ENCODE peak calls at places on chromosomes 7 and 10, in nine cellular contexts. K is AG09309, S is heart right ventricle, J is MCF 10A, D is lower leg skin, F is fibroblast of mammary gland, Y is IMR-90, B is A549, Q is heart left ventricle. W is an unnamed sample.

GRCh38 chr10:113486531-113486930 is 66.3 kb upstream of the HABP2 start:
- DNase-seq in Y (no peak), F (no peak), S (no peak), D (no peak), B (no peak), K (no peak), Q (no peak), J (no peak), W (no peak)

GRCh38 chr10:130895172-130895571 is 416.3 kb downstream of the TCERG1L start:
- DNase-seq in Q (no peak), D (peak), F (no peak), K (no peak), J (no peak), S (no peak), Y (no peak), B (no peak), W (no peak)

GRCh38 chr7:121433775-121434174 is 37.7 kb upstream of the FAM3C start:
- DNase-seq in S (no peak), D (no peak), Y (no peak), B (no peak), F (no peak), K (no peak), Q (no peak), J (no peak), W (no peak)

GRCh38 chr7:98998821-98999725 is 120.7 kb downstream of the TRRAP start:
- DNase-seq in F (peak), S (no peak), J (no peak), K (no peak), Q (no peak), Y (no peak), D (peak), B (no peak), W (peak)

GRCh38 chr7:127504715-127505114 is 80.7 kb downstream of the GCC1 start:
- DNase-seq in S (peak), D (peak), J (peak), Q (no peak), Y (peak), K (no peak), F (peak), B (no peak), W (peak)

GRCh38 chr10:89516149-89516832 is 19.1 kb downstream of the SLC16A12 start:
- DNase-seq in K (peak), J (peak), Y (peak), Q (peak), S (peak), D (no peak), B (no peak), F (peak), W (no peak)

GRCh38 chr10:104300736-104301292 is 31.8 kb downstream of the GSTO2 start:
- DNase-seq in Y (peak), K (peak), D (peak), B (peak), J (peak), F (peak), S (peak), Q (peak), W (peak)

GRCh38 chr7:99365318-99366141 is 9.0 kb upstream of the ARPC1B start:
- DNase-seq in D (no peak), B (peak), F (no peak), S (peak), J (peak), Y (no peak), K (no peak), Q (no peak), W (no peak)

GRCh38 chr10:5574642-5575131 is 49.9 kb downstream of the CALML3 start:
- DNase-seq in J (no peak), B (no peak), S (no peak), D (no peak), Y (no peak), K (no peak), F (no peak), Q (peak), W (no peak)

GRCh38 chr7:112144284-112145059 is 61.7 kb downstream of the DOCK4 start:
- DNase-seq in F (peak), K (no peak), Y (peak), S (no peak), D (no peak), B (no peak), J (no peak), Q (no peak), W (no peak)

GRCh38 chr7:118250860-118251494 is 26.5 kb downstream of the ANKRD7 start:
- DNase-seq in Y (no peak), K (no peak), D (no peak), F (no peak), S (no peak), Q (no peak), J (no peak), B (no peak), W (no peak)

GRCh38 chr10:4470231-4470840 is 355.7 kb upstream of the AKR1E2 start:
- DNase-seq in K (peak), B (no peak), F (peak), Q (no peak), J (no peak), Y (peak), S (no peak), D (no peak), W (peak)

GRCh38 chr10:14837003-14837755 is 658 bp downstream of the CDNF start:
- DNase-seq in S (no peak), J (no peak), D (no peak), B (no peak), F (peak), K (peak), Y (no peak), Q (no peak), W (no peak)

GRCh38 chr7:78073470-78074382 is 275.2 kb downstream of the PHTF2 start:
- DNase-seq in D (no peak), K (no peak), J (no peak), F (no peak), B (no peak), Q (no peak), S (no peak), Y (no peak), W (no peak)

GRCh38 chr7:84953294-84953693 is 233.6 kb downstream of the SEMA3D start:
- DNase-seq in Q (no peak), Y (no peak), D (no peak), B (no peak), S (no peak), K (no peak), F (no peak), J (no peak), W (no peak)

GRCh38 chr10:79404231-79404609 is 41.2 kb downstream of the ZCCHC24 start:
- DNase-seq in D (peak), J (no peak), Q (peak), F (peak), S (peak), K (peak), B (no peak), Y (peak), W (peak)

GRCh38 chr7:70506463-70506862 is 625.5 kb upstream of the GALNT17 start:
- DNase-seq in F (peak), Q (peak), S (no peak), J (no peak), B (no peak), Y (no peak), K (no peak), D (no peak), W (no peak)

GRCh38 chr10:14032406-14032998 is 298.2 kb downstream of the FRMD4A start:
- DNase-seq in J (no peak), K (no peak), B (no peak), Q (no peak), D (no peak), Y (no peak), S (peak), F (peak), W (no peak)

GRCh38 chr10:97612386-97612785 is 20.9 kb downstream of the MORN4 start:
- DNase-seq in S (no peak), B (peak), Y (peak), J (peak), D (no peak), Q (no peak), K (no peak), F (peak), W (peak)

GRCh38 chr7:107078517-107078966 is 34.0 kb downstream of the PRKAR2B start:
- DNase-seq in B (peak), K (no peak), S (no peak), D (no peak), F (peak), Y (peak), Q (no peak), J (peak), W (peak)

GRCh38 chr7:5238500-5238899 is 44.2 kb upstream of the SLC29A4 start:
- DNase-seq in K (no peak), S (no peak), D (no peak), F (no peak), J (no peak), Q (no peak), Y (no peak), B (no peak), W (no peak)

GRCh38 chr7:42096681-42097637 is 140.1 kb downstream of the GLI3 start:
- DNase-seq in F (peak), B (no peak), S (peak), Q (peak), K (peak), Y (peak), J (no peak), D (no peak), W (peak)

GRCh38 chr7:87797798-87798403 is 78.3 kb downstream of the SLC25A40 start:
- DNase-seq in S (no peak), Y (peak), D (no peak), B (peak), J (peak), K (peak), F (peak), Q (no peak), W (peak)

GRCh38 chr7:18760046-18760445 is 264.5 kb downstream of the HDAC9 start:
- DNase-seq in Y (peak), S (no peak), B (no peak), F (peak), K (no peak), D (no peak), Q (no peak), J (no peak), W (no peak)

GRCh38 chr10:24469993-24470392 is 253.7 kb downstream of the ARHGAP21 start:
- DNase-seq in Y (no peak), B (no peak), Q (no peak), D (no peak), K (no peak), F (no peak), J (no peak), S (no peak), W (no peak)

GRCh38 chr7:148503900-148504487 is 86.6 kb upstream of the C7orf33 start:
- DNase-seq in Q (no peak), F (peak), D (no peak), Y (peak), K (no peak), S (no peak), J (peak), B (peak), W (peak)

GRCh38 chr10:56622335-56622973 is 261.4 kb upstream of the ZWINT start:
- DNase-seq in K (no peak), B (no peak), Q (no peak), D (no peak), J (peak), S (no peak), F (no peak), Y (no peak), W (no peak)

GRCh38 chr10:43461950-43462349 is 25.0 kb downstream of the ZNF487 start:
- DNase-seq in F (peak), S (no peak), K (peak), D (no peak), Y (peak), J (peak), B (peak), Q (no peak), W (peak)

GRCh38 chr10:28087675-28088351 is 88.9 kb upstream of the ODAD2 start:
- DNase-seq in D (no peak), S (no peak), K (peak), B (no peak), Q (no peak), J (peak), Y (peak), F (peak), W (no peak)

GRCh38 chr7:135684134-135684533 is 21.8 kb downstream of the STMP1 start:
- DNase-seq in B (no peak), Q (no peak), J (no peak), Y (peak), D (no peak), F (no peak), S (no peak), K (no peak), W (no peak)

GRCh38 chr7:31939076-31939475 is 131.1 kb downstream of the PDE1C start:
- DNase-seq in B (no peak), J (no peak), Q (no peak), K (no peak), Y (no peak), F (no peak), D (no peak), S (no peak), W (no peak)

GRCh38 chr10:86654411-86655172 is at the start of gene OPN4:
- DNase-seq in D (peak), Y (peak), J (peak), F (peak), Q (no peak), K (no peak), S (no peak), B (no peak), W (peak)

GRCh38 chr7:130048906-130049305 is 2.3 kb downstream of the ZC3HC1 start:
- DNase-seq in J (no peak), Y (no peak), Q (no peak), K (no peak), F (no peak), B (no peak), D (no peak), S (no peak), W (no peak)

DNA sequence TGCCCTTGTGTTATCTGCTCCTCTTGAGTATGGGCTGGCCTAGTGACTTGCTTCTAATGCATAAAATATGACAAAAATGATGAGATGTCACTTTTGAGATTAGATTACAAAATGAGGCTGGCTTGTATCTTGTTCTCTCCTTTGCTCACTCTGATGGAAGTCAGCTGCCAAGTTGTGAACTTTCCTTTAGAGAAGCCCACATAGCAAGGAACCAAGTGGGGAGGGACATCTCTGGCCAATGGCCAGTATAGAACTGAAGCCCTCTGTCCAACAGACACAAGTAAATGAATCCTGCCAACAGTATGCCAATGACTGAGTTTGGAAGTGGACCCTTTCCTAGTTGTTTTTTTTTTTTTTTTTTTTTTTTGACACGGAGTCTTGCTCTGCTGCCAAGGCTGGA is 3.4 kb downstream of the ZC3HC1 start:
- DNase-seq in D (no peak), K (no peak), B (no peak), J (no peak), S (no peak), Y (no peak), Q (no peak), F (no peak), W (no peak)
- TF ChIP-seq CTCF in D (no peak), K (no peak), B (no peak), J (no peak), S (no peak), Y (no peak), Q (no peak), F (no peak), W (no peak)

DNA sequence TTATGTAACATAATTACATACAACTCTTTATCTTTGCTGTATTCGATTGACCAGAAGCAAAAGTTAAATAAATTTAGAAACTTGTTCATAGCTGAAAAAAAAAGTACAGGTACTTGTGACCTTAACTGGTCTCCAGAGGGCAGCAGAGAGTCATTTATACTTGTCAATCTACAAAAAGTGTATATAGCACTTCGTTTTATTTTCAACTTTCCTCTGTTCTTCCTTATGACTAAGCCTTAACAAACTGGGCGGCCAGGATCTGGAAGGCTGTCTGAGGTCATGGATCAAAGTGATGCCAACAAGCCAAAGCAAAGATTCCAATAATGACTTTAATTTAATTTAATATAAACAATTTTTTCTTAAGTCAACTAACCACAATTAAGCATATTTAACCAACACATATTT is 29.8 kb downstream of the C10orf67 start:
- DNase-seq in K (peak), Q (no peak), J (peak), B (peak), Y (peak), F (peak), D (no peak), S (no peak), W (peak)
- TF ChIP-seq CTCF in K (peak), Q (peak), J (peak), B (peak), Y (peak), F (peak), D (no peak), S (peak), W (peak)

GRCh38 chr10:121592155-121592890 is 5.9 kb downstream of the FGFR2 start:
- DNase-seq in B (peak), J (no peak), D (peak), F (no peak), Q (no peak), Y (no peak), K (no peak), S (no peak), W (peak)
- TF ChIP-seq CTCF in B (no peak), J (no peak), D (no peak), F (no peak), Q (no peak), Y (no peak), K (no peak), S (no peak), W (no peak)

GRCh38 chr7:157737151-157738063 is 400.6 kb downstream of the DNAJB6 start:
- DNase-seq in J (no peak), Q (peak), Y (no peak), D (no peak), K (no peak), F (no peak), B (no peak), S (no peak), W (no peak)

GRCh38 chr7:157740251-157740650 is 403.4 kb downstream of the DNAJB6 start:
- DNase-seq in B (no peak), D (no peak), Y (no peak), Q (no peak), J (no peak), S (no peak), K (no peak), F (no peak), W (no peak)

GRCh38 chr7:157739650-157740049 is 402.8 kb downstream of the DNAJB6 start:
- DNase-seq in S (no peak), F (no peak), D (no peak), J (no peak), K (no peak), Y (no peak), B (no peak), Q (no peak), W (no peak)

GRCh38 chr7:157738064-157738460 is 401.3 kb downstream of the DNAJB6 start:
- DNase-seq in Q (peak), Y (no peak), K (no peak), B (no peak), J (no peak), F (peak), S (no peak), D (no peak), W (no peak)

DNA sequence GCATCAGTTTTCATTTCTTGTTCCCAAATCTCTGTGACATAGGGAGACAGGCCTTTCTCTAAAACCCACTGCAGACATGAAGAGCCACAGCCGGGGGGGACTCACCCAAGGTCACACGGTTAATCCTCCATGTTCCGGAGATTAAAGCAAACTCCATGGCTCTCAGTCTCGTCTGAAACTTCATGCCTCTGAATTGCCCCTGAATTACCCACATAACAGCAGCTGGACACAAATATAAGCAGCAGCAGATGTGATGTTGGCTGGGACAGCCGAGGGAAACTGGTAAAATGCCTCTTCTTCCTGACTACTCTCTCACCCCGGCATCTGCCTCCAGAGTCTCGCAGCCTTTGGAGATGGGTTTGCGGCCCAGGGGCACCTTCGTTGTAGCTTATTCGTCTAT is 402.3 kb downstream of the DNAJB6 start:
- DNase-seq in S (no peak), B (no peak), Y (no peak), Q (no peak), D (no peak), K (no peak), J (no peak), F (no peak), W (no peak)
- TF ChIP-seq CTCF in S (no peak), B (no peak), Y (no peak), Q (no peak), D (no peak), K (no peak), J (no peak), F (no peak), W (no peak)